ENCODE peak calls at places on chromosomes 13 and 19, in seven cellular contexts. Y is osteoblast, Q is thoracic aorta, G is left ventricle myocardium inferior, W is GM23248, O is HepG2, J is mesendoderm. X is an unnamed sample.

GRCh38 chr19:11137542-11138384 is 17.8 kb downstream of the SPC24 start:
- DNase-seq in Y (peak; percentile 96), Q (peak; percentile 63), G (peak; percentile 83), W (peak; percentile 95), O (peak; percentile 75), J (peak; percentile 95), X (peak; percentile 87)

GRCh38 chr13:68810660-68811059 is 1297.0 kb upstream of the ATXN8OS start:
- DNase-seq in Y (no peak), Q (no peak), G (no peak), W (no peak), O (peak; percentile 5), J (peak; percentile 60), X (no peak)

GRCh38 chr19:46372901-46373572 is 26.1 kb downstream of the PPP5C start:
- DNase-seq in Y (no peak), Q (no peak), G (no peak), W (peak; percentile 79), O (no peak), J (peak; percentile 81), X (peak; percentile 72)

GRCh38 chr19:51138549-51138979 is 3.5 kb upstream of the SIGLEC7 start:
- DNase-seq in Y (no peak), Q (no peak), G (peak; percentile 58), W (no peak), O (no peak), J (no peak), X (peak; percentile 61)

GRCh38 chr13:75762066-75762937 is 126.2 kb downstream of the LMO7 start:
- DNase-seq in Y (no peak), Q (no peak), G (no peak), W (peak; percentile 73), O (peak; percentile 15), J (no peak), X (no peak)

GRCh38 chr19:33273881-33274662 is 28.3 kb downstream of the CEBPA start:
- DNase-seq in Y (peak; percentile 97), Q (peak; percentile 18), G (no peak), W (peak; percentile 94), O (peak; percentile 56), J (no peak), X (peak; percentile 55)

GRCh38 chr19:48968813-48969218 is 3.7 kb downstream of the FTL start:
- DNase-seq in Y (peak; percentile 46), Q (no peak), G (no peak), W (no peak), O (no peak), J (no peak), X (no peak)

GRCh38 chr19:40141546-40141945 is 49.7 kb upstream of the MAP3K10 start:
- DNase-seq in Y (no peak), Q (no peak), G (no peak), W (no peak), O (no peak), J (no peak), X (no peak)

GRCh38 chr19:18593367-18594095 is 4.9 kb downstream of the REX1BD start:
- DNase-seq in Y (peak; percentile 91), Q (no peak), G (no peak), W (peak; percentile 46), O (no peak), J (peak; percentile 81), X (no peak)

GRCh38 chr19:56120371-56121179 is 520 bp downstream of the ZNF787 start:
- DNase-seq in Y (peak; percentile 99), Q (peak; percentile 28), G (peak; percentile 83), W (peak; percentile 89), O (peak; percentile 86), J (peak; percentile 82), X (peak; percentile 61)

GRCh38 chr19:36420961-36421748 is 2.7 kb upstream of the ZFP82 start:
- DNase-seq in Y (peak; percentile 87), Q (no peak), G (peak; percentile 23), W (peak; percentile 70), O (no peak), J (peak; percentile 63), X (peak; percentile 64)

GRCh38 chr13:67155898-67156717 is 74.0 kb downstream of the PCDH9 start:
- DNase-seq in Y (no peak), Q (no peak), G (no peak), W (no peak), O (no peak), J (no peak), X (no peak)

GRCh38 chr19:42154471-42155323 is 22.5 kb upstream of the POU2F2 start:
- DNase-seq in Y (peak; percentile 80), Q (no peak), G (no peak), W (no peak), O (no peak), J (no peak), X (no peak)

GRCh38 chr19:991174-991931 is 7.2 kb downstream of the WDR18 start:
- DNase-seq in Y (peak; percentile 93), Q (no peak), G (no peak), W (peak; percentile 75), O (no peak), J (peak; percentile 70), X (no peak)

GRCh38 chr13:36804588-36804987 is 14.4 kb upstream of the RFXAP start:
- DNase-seq in Y (no peak), Q (no peak), G (no peak), W (no peak), O (no peak), J (no peak), X (no peak)

GRCh38 chr19:41930926-41931592 is 2.8 kb upstream of the ERFL start:
- DNase-seq in Y (no peak), Q (no peak), G (no peak), W (peak; percentile 53), O (no peak), J (peak; percentile 73), X (no peak)

GRCh38 chr19:17246681-17247425 is 1.1 kb upstream of the NR2F6 start:
- DNase-seq in Y (peak; percentile 92), Q (no peak), G (peak; percentile 49), W (peak; percentile 59), O (peak; percentile 80), J (no peak), X (no peak)

GRCh38 chr13:36377822-36378480 is 31.8 kb upstream of the SPART start:
- DNase-seq in Y (peak; percentile 54), Q (no peak), G (no peak), W (peak; percentile 30), O (no peak), J (no peak), X (no peak)

GRCh38 chr19:12425501-12426274 is 15.1 kb downstream of the ZNF443 start:
- DNase-seq in Y (no peak), Q (no peak), G (no peak), W (no peak), O (no peak), J (no peak), X (no peak)

GRCh38 chr19:50817941-50818858 is 5.4 kb downstream of the KLK1 start:
- DNase-seq in Y (peak; percentile 74), Q (no peak), G (peak; percentile 37), W (peak; percentile 52), O (no peak), J (peak; percentile 82), X (no peak)

GRCh38 chr13:72530471-72530870 is 197.0 kb downstream of the MZT1 start:
- DNase-seq in Y (peak; percentile 82), Q (no peak), G (no peak), W (no peak), O (no peak), J (no peak), X (no peak)
- H3K27me3 ChIP-seq in Y (no peaks in the 10 kb centered on the region), Q (no peaks in the 10 kb centered on the region), G (no peaks in the 10 kb centered on the region), W (no peaks in the 10 kb centered on the region), O (no peaks in the 10 kb centered on the region), J (no peaks in the 10 kb centered on the region), X (no peaks in the 10 kb centered on the region)

GRCh38 chr13:108957369-108958012 is 328.1 kb downstream of the MYO16 start:
- DNase-seq in Y (no peak), Q (no peak), G (no peak), W (peak; percentile 83), O (no peak), J (peak; percentile 60), X (no peak)
- H3K27ac ChIP-seq in Y (peak overlapping the region; percentile 22), Q (no peak overlapping the region), G (no peak overlapping the region), W (peak overlapping the region; percentile 33), O (no peak overlapping the region), J (no peak overlapping the region), X (no peak overlapping the region)

GRCh38 chr13:112117258-112117954 is 50.5 kb downstream of the SOX1 start:
- DNase-seq in Y (no peak), Q (no peak), G (no peak), W (no peak), O (no peak), J (no peak), X (peak; percentile 63)

GRCh38 chr13:112114391-112114790 is 47.4 kb downstream of the SOX1 start:
- DNase-seq in Y (no peak), Q (no peak), G (no peak), W (no peak), O (no peak), J (no peak), X (no peak)

GRCh38 chr13:112115403-112116091 is 48.6 kb downstream of the SOX1 start:
- DNase-seq in Y (no peak), Q (no peak), G (no peak), W (no peak), O (no peak), J (no peak), X (no peak)

GRCh38 chr13:112117955-112118302 is 51.0 kb downstream of the SOX1 start:
- DNase-seq in Y (no peak), Q (no peak), G (no peak), W (no peak), O (no peak), J (no peak), X (peak; percentile 43)

DNA sequence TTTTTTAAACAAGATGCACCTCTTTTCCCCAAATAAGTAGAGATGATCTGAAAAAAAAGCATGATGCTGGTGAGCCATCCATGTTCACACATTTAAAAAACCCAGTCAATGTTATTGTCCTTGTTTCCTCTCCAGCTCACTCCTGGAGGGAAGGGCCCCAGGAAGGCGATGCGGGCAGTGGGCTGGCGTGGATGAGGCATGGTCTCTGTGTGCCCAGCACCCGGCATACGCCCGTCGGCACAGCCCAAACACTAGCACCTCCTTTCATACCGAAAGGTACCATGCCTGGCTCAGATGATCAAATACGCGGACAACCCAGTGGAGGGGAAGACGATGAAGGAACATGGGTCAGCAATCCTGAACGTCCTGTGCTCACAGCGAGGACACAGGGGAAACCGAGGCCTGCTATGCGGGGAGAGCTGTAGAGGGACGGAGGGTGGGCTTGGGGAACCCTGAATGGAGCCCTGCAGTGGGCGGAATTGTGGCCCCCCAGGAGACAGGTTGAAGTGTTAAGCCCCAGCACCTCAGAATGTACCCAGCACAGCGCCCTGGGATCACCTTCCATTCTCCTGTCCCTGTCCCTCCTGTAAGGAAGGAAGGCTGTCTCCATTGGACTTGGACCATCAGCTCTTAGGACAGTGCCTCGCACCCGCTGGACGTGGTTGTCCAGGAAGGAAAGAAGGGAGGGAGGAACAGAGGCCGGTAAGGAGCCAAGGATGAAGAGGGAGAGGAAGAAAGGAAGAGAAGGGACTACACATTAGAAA is 49.4 kb downstream of the SOX1 start:
- DNase-seq in Y (no peak), Q (no peak), G (no peak), W (no peak), O (no peak), J (no peak), X (no peak)
- H3K27me3 ChIP-seq in Y (no peaks in the 10 kb centered on the region), Q (no peaks in the 10 kb centered on the region), G (peaks cover 97% of the 10 kb centered on the region), W (no peaks in the 10 kb centered on the region), O (peaks cover 7% of the 10 kb centered on the region), J (no peaks in the 10 kb centered on the region), X (no peaks in the 10 kb centered on the region)

GRCh38 chr19:54206831-54207177 is 6.1 kb downstream of the RPS9 start:
- DNase-seq in Y (no peak), Q (no peak), G (no peak), W (no peak), O (no peak), J (no peak), X (no peak)
- H3K27ac ChIP-seq in Y (no peak overlapping the region), Q (peak overlapping the region; percentile 36), G (peak overlapping the region; percentile 62), W (no peak overlapping the region), O (no peak overlapping the region), J (no peak overlapping the region), X (no peak overlapping the region)

GRCh38 chr19:2866495-2867024 is 575 bp upstream of the ZNF556 start:
- DNase-seq in Y (no peak), Q (no peak), G (no peak), W (no peak), O (no peak), J (no peak), X (peak; percentile 41)
- H3K27me3 ChIP-seq in Y (no peaks in the 10 kb centered on the region), Q (no peaks in the 10 kb centered on the region), G (no peaks in the 10 kb centered on the region), W (no peaks in the 10 kb centered on the region), O (no peaks in the 10 kb centered on the region), J (no peaks in the 10 kb centered on the region), X (no peaks in the 10 kb centered on the region)